ENCODE peak calls at places on chromosomes 6 and 20, in seven cellular contexts. One of them, this sample, is unnamed.

GRCh38 chr6:162442675-162443074 is 284.9 kb downstream of the PRKN start:
- DNase-seq in GM12892: no peak
- DNase-seq in H1: peak; percentile 62
- DNase-seq in GM12878: no peak
- DNase-seq in SK-N-SH: peak; percentile 48
- DNase-seq in K562: no peak
- DNase-seq in HepG2: peak; percentile 36
- DNase-seq in this sample: no peak

GRCh38 chr6:141267420-141267819 is 865.3 kb upstream of the GJE1 start:
- DNase-seq in GM12892: no peak
- DNase-seq in H1: no peak
- DNase-seq in GM12878: no peak
- DNase-seq in SK-N-SH: no peak
- DNase-seq in K562: no peak
- DNase-seq in HepG2: no peak
- DNase-seq in this sample: no peak

GRCh38 chr6:142954844-142955243 is 9.9 kb upstream of the HIVEP2 start:
- DNase-seq in GM12892: no peak
- DNase-seq in H1: no peak
- DNase-seq in GM12878: no peak
- DNase-seq in SK-N-SH: no peak
- DNase-seq in K562: no peak
- DNase-seq in HepG2: no peak
- DNase-seq in this sample: no peak

GRCh38 chr20:8545212-8545611 is 413.1 kb downstream of the PLCB1 start:
- DNase-seq in GM12892: no peak
- DNase-seq in H1: no peak
- DNase-seq in GM12878: no peak
- DNase-seq in SK-N-SH: no peak
- DNase-seq in K562: no peak
- DNase-seq in HepG2: no peak
- DNase-seq in this sample: no peak

GRCh38 chr6:134123666-134124208 is 71.3 kb upstream of the SLC2A12 start:
- DNase-seq in GM12892: no peak
- DNase-seq in H1: no peak
- DNase-seq in GM12878: peak; percentile 12
- DNase-seq in SK-N-SH: peak; percentile 53
- DNase-seq in K562: peak; percentile 25
- DNase-seq in HepG2: peak; percentile 53
- DNase-seq in this sample: no peak

GRCh38 chr6:35491558-35492541 is 5.0 kb downstream of the TEAD3 start:
- DNase-seq in GM12892: no peak
- DNase-seq in H1: no peak
- DNase-seq in GM12878: no peak
- DNase-seq in SK-N-SH: peak; percentile 62
- DNase-seq in K562: no peak
- DNase-seq in HepG2: no peak
- DNase-seq in this sample: no peak

GRCh38 chr6:72182337-72183246 is 296.2 kb downstream of the RIMS1 start:
- DNase-seq in GM12892: peak; percentile 15
- DNase-seq in H1: peak; percentile 75
- DNase-seq in GM12878: no peak
- DNase-seq in SK-N-SH: peak; percentile 59
- DNase-seq in K562: no peak
- DNase-seq in HepG2: no peak
- DNase-seq in this sample: no peak

GRCh38 chr20:4559106-4559505 is 162.6 kb upstream of the PRND start:
- DNase-seq in GM12892: no peak
- DNase-seq in H1: no peak
- DNase-seq in GM12878: no peak
- DNase-seq in SK-N-SH: no peak
- DNase-seq in K562: no peak
- DNase-seq in HepG2: no peak
- DNase-seq in this sample: no peak

GRCh38 chr6:166598441-166599138 is 12.1 kb upstream of the RAMACL start:
- DNase-seq in GM12892: no peak
- DNase-seq in H1: no peak
- DNase-seq in GM12878: no peak
- DNase-seq in SK-N-SH: no peak
- DNase-seq in K562: no peak
- DNase-seq in HepG2: no peak
- DNase-seq in this sample: no peak

GRCh38 chr6:108966855-108967755 is 118.9 kb downstream of the ARMC2 start:
- DNase-seq in GM12892: no peak
- DNase-seq in H1: no peak
- DNase-seq in GM12878: no peak
- DNase-seq in SK-N-SH: peak; percentile 47
- DNase-seq in K562: no peak
- DNase-seq in HepG2: peak; percentile 43
- DNase-seq in this sample: no peak

GRCh38 chr6:30720738-30721197 is 616 bp downstream of the TUBB start:
- DNase-seq in GM12892: no peak
- DNase-seq in H1: peak; percentile 72
- DNase-seq in GM12878: no peak
- DNase-seq in SK-N-SH: peak; percentile 67
- DNase-seq in K562: peak; percentile 57
- DNase-seq in HepG2: peak; percentile 57
- DNase-seq in this sample: no peak

GRCh38 chr6:146593978-146594377 is 4.8 kb upstream of the ADGB start:
- DNase-seq in GM12892: no peak
- DNase-seq in H1: no peak
- DNase-seq in GM12878: no peak
- DNase-seq in SK-N-SH: no peak
- DNase-seq in K562: no peak
- DNase-seq in HepG2: no peak
- DNase-seq in this sample: no peak

GRCh38 chr6:73041051-73041450 is 184.2 kb downstream of the KHDC1L start:
- DNase-seq in GM12892: no peak
- DNase-seq in H1: no peak
- DNase-seq in GM12878: no peak
- DNase-seq in SK-N-SH: no peak
- DNase-seq in K562: no peak
- DNase-seq in HepG2: no peak
- DNase-seq in this sample: no peak

GRCh38 chr20:24702501-24703283 is 233.3 kb downstream of the SYNDIG1 start:
- DNase-seq in GM12892: no peak
- DNase-seq in H1: peak; percentile 33
- DNase-seq in GM12878: no peak
- DNase-seq in SK-N-SH: no peak
- DNase-seq in K562: no peak
- DNase-seq in HepG2: no peak
- DNase-seq in this sample: no peak

GRCh38 chr6:9398794-9399373 is 963.5 kb upstream of the SLC35B3 start:
- DNase-seq in GM12892: no peak
- DNase-seq in H1: no peak
- DNase-seq in GM12878: no peak
- DNase-seq in SK-N-SH: peak; percentile 11
- DNase-seq in K562: no peak
- DNase-seq in HepG2: no peak
- DNase-seq in this sample: no peak

GRCh38 chr6:88997365-88997764 is 33.9 kb upstream of the RNGTT start:
- DNase-seq in GM12892: no peak
- DNase-seq in H1: no peak
- DNase-seq in GM12878: no peak
- DNase-seq in SK-N-SH: no peak
- DNase-seq in K562: no peak
- DNase-seq in HepG2: no peak
- DNase-seq in this sample: no peak

GRCh38 chr6:3273707-3274521 is 15.2 kb downstream of the PSMG4 start:
- DNase-seq in GM12892: no peak
- DNase-seq in H1: no peak
- DNase-seq in GM12878: no peak
- DNase-seq in SK-N-SH: no peak
- DNase-seq in K562: no peak
- DNase-seq in HepG2: no peak
- DNase-seq in this sample: no peak

GRCh38 chr6:127547215-127547614 is 28.1 kb upstream of the MTCL3 start:
- DNase-seq in GM12892: no peak
- DNase-seq in H1: no peak
- DNase-seq in GM12878: no peak
- DNase-seq in SK-N-SH: no peak
- DNase-seq in K562: no peak
- DNase-seq in HepG2: no peak
- DNase-seq in this sample: no peak
- TF ChIP-seq POLR2AphosphoS5 in GM12892: no peak
- TF ChIP-seq POLR2AphosphoS5 in H1: no peak
- TF ChIP-seq POLR2AphosphoS5 in GM12878: no peak
- TF ChIP-seq POLR2AphosphoS5 in SK-N-SH: no peak
- TF ChIP-seq POLR2AphosphoS5 in K562: no peak
- TF ChIP-seq POLR2AphosphoS5 in HepG2: no peak
- TF ChIP-seq POLR2AphosphoS5 in this sample: no peak

GRCh38 chr6:52697903-52698302 is 27.0 kb downstream of the TMEM14A start:
- DNase-seq in GM12892: no peak
- DNase-seq in H1: no peak
- DNase-seq in GM12878: no peak
- DNase-seq in SK-N-SH: peak; percentile 6
- DNase-seq in K562: no peak
- DNase-seq in HepG2: no peak
- DNase-seq in this sample: no peak
- TF ChIP-seq TAF1 in GM12892: no peak
- TF ChIP-seq TAF1 in H1: no peak
- TF ChIP-seq TAF1 in GM12878: no peak
- TF ChIP-seq TAF1 in SK-N-SH: no peak
- TF ChIP-seq TAF1 in K562: no peak
- TF ChIP-seq TAF1 in HepG2: no peak
- TF ChIP-seq TAF1 in this sample: no peak

GRCh38 chr6:150426198-150426597 is 57.4 kb downstream of the IYD start:
- DNase-seq in GM12892: no peak
- DNase-seq in H1: no peak
- DNase-seq in GM12878: no peak
- DNase-seq in SK-N-SH: no peak
- DNase-seq in K562: no peak
- DNase-seq in HepG2: no peak
- DNase-seq in this sample: no peak
- TF ChIP-seq POLR2AphosphoS5 in GM12892: no peak
- TF ChIP-seq POLR2AphosphoS5 in H1: no peak
- TF ChIP-seq POLR2AphosphoS5 in GM12878: no peak
- TF ChIP-seq POLR2AphosphoS5 in SK-N-SH: no peak
- TF ChIP-seq POLR2AphosphoS5 in K562: no peak
- TF ChIP-seq POLR2AphosphoS5 in HepG2: no peak
- TF ChIP-seq POLR2AphosphoS5 in this sample: no peak

GRCh38 chr6:1100269-1100668 is 211.6 kb upstream of the FOXQ1 start:
- DNase-seq in GM12892: no peak
- DNase-seq in H1: no peak
- DNase-seq in GM12878: no peak
- DNase-seq in SK-N-SH: no peak
- DNase-seq in K562: no peak
- DNase-seq in HepG2: no peak
- DNase-seq in this sample: no peak
- TF ChIP-seq TAF1 in GM12892: no peak
- TF ChIP-seq TAF1 in H1: no peak
- TF ChIP-seq TAF1 in GM12878: no peak
- TF ChIP-seq TAF1 in SK-N-SH: no peak
- TF ChIP-seq TAF1 in K562: no peak
- TF ChIP-seq TAF1 in HepG2: no peak
- TF ChIP-seq TAF1 in this sample: no peak

DNA sequence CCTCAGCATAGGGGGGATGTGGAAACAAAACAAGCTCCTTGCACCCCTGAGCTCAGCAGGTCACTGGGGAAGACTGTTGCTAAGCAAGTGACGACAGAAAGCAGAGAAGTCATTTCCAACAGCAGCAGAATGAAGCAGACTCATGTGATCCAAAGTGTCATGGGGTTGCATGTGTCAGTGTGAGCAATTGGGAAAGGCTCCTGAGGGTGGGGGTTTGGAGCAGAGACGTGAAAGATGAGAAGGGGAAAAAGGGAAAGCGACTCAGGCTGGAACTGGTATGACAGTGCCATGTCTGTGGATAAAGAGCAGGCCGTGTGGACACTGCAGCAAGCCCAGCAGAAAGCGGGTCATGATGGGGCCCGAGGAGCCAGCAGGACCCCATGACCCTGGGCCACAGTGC is 363.9 kb downstream of the PREX1 start:
- DNase-seq in GM12892: no peak
- DNase-seq in H1: no peak
- DNase-seq in GM12878: no peak
- DNase-seq in SK-N-SH: no peak
- DNase-seq in K562: no peak
- DNase-seq in HepG2: no peak
- DNase-seq in this sample: no peak
- TF ChIP-seq POLR2AphosphoS5 in GM12892: no peak
- TF ChIP-seq POLR2AphosphoS5 in H1: no peak
- TF ChIP-seq POLR2AphosphoS5 in GM12878: no peak
- TF ChIP-seq POLR2AphosphoS5 in SK-N-SH: no peak
- TF ChIP-seq POLR2AphosphoS5 in K562: no peak
- TF ChIP-seq POLR2AphosphoS5 in HepG2: no peak
- TF ChIP-seq POLR2AphosphoS5 in this sample: no peak

GRCh38 chr20:41631826-41632225 is 13.6 kb upstream of the CHD6 start:
- DNase-seq in GM12892: no peak
- DNase-seq in H1: no peak
- DNase-seq in GM12878: no peak
- DNase-seq in SK-N-SH: no peak
- DNase-seq in K562: no peak
- DNase-seq in HepG2: no peak
- DNase-seq in this sample: no peak
- TF ChIP-seq TAF1 in GM12892: no peak
- TF ChIP-seq TAF1 in H1: no peak
- TF ChIP-seq TAF1 in GM12878: no peak
- TF ChIP-seq TAF1 in SK-N-SH: no peak
- TF ChIP-seq TAF1 in K562: no peak
- TF ChIP-seq TAF1 in HepG2: no peak
- TF ChIP-seq TAF1 in this sample: no peak

DNA sequence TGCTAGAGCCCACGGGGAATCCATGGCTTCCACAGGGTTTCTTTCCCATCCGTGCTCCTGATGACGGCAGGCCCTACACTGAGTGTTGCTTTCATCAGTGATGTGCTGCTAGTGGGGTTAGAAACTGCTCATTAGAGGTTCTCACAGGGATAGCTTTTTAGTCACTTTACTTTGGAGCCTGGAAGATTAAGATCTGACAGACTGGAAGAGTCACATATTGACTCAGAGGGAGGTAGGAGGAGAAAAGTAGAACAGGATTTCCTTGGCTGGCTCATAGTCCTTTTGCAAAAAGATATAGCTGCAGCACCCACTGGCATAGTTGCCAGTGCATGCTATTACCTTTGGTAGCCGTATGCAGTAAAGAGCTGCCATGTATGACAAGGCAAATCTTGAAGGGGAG is 890.3 kb downstream of the C6orf118 start:
- DNase-seq in GM12892: no peak
- DNase-seq in H1: no peak
- DNase-seq in GM12878: no peak
- DNase-seq in SK-N-SH: no peak
- DNase-seq in K562: no peak
- DNase-seq in HepG2: no peak
- DNase-seq in this sample: no peak
- TF ChIP-seq POLR2AphosphoS5 in GM12892: no peak
- TF ChIP-seq POLR2AphosphoS5 in H1: no peak
- TF ChIP-seq POLR2AphosphoS5 in GM12878: no peak
- TF ChIP-seq POLR2AphosphoS5 in SK-N-SH: no peak
- TF ChIP-seq POLR2AphosphoS5 in K562: no peak
- TF ChIP-seq POLR2AphosphoS5 in HepG2: no peak
- TF ChIP-seq POLR2AphosphoS5 in this sample: no peak

GRCh38 chr20:56187791-56188190 is 60.7 kb upstream of the MC3R start:
- DNase-seq in GM12892: no peak
- DNase-seq in H1: peak; percentile 56
- DNase-seq in GM12878: no peak
- DNase-seq in SK-N-SH: peak; percentile 42
- DNase-seq in K562: no peak
- DNase-seq in HepG2: peak; percentile 16
- DNase-seq in this sample: no peak
- TF ChIP-seq TAF1 in GM12892: no peak
- TF ChIP-seq TAF1 in H1: no peak
- TF ChIP-seq TAF1 in GM12878: no peak
- TF ChIP-seq TAF1 in SK-N-SH: no peak
- TF ChIP-seq TAF1 in K562: no peak
- TF ChIP-seq TAF1 in HepG2: no peak
- TF ChIP-seq TAF1 in this sample: no peak